ENCODE peak calls at places on chromosome 9, in six cellular contexts. One of them, this sample, is unnamed.

GRCh38 chr9:2229109-2229733 is 214.1 kb downstream of the SMARCA2 start:
- DNase-seq in HCT116: no peak
- DNase-seq in H1: no peak
- DNase-seq in K562: no peak
- DNase-seq in HepG2: no peak
- DNase-seq in GM12878: no peak
- DNase-seq in this sample: no peak

GRCh38 chr9:37034320-37034937 is 361 bp upstream of the PAX5 start:
- DNase-seq in HCT116: no peak
- DNase-seq in H1: no peak
- DNase-seq in K562: no peak
- DNase-seq in HepG2: no peak
- DNase-seq in GM12878: no peak
- DNase-seq in this sample: no peak

GRCh38 chr9:77417570-77417969 is 230.6 kb downstream of the GNA14 start:
- DNase-seq in HCT116: no peak
- DNase-seq in H1: no peak
- DNase-seq in K562: no peak
- DNase-seq in HepG2: no peak
- DNase-seq in GM12878: no peak
- DNase-seq in this sample: no peak

GRCh38 chr9:87445646-87446045 is 52.0 kb upstream of the DAPK1 start:
- DNase-seq in HCT116: peak; percentile 43
- DNase-seq in H1: no peak
- DNase-seq in K562: peak; percentile 51
- DNase-seq in HepG2: no peak
- DNase-seq in GM12878: peak; percentile 44
- DNase-seq in this sample: peak; percentile 16

GRCh38 chr9:129270903-129271431 is 92.9 kb upstream of the IER5L start:
- DNase-seq in HCT116: no peak
- DNase-seq in H1: no peak
- DNase-seq in K562: no peak
- DNase-seq in HepG2: no peak
- DNase-seq in GM12878: peak; percentile 76
- DNase-seq in this sample: no peak

GRCh38 chr9:75238311-75238976 is 150.1 kb downstream of the OSTF1 start:
- DNase-seq in HCT116: peak; percentile 62
- DNase-seq in H1: peak; percentile 33
- DNase-seq in K562: peak; percentile 18
- DNase-seq in HepG2: peak; percentile 64
- DNase-seq in GM12878: peak; percentile 3
- DNase-seq in this sample: peak; percentile 58

GRCh38 chr9:126327016-126327749 is 554 bp downstream of the MVB12B start:
- DNase-seq in HCT116: no peak
- DNase-seq in H1: no peak
- DNase-seq in K562: no peak
- DNase-seq in HepG2: no peak
- DNase-seq in GM12878: no peak
- DNase-seq in this sample: no peak

GRCh38 chr9:117234178-117234577 is 180.7 kb downstream of the ASTN2 start:
- DNase-seq in HCT116: no peak
- DNase-seq in H1: no peak
- DNase-seq in K562: no peak
- DNase-seq in HepG2: no peak
- DNase-seq in GM12878: no peak
- DNase-seq in this sample: no peak

GRCh38 chr9:76181020-76181641 is 213.1 kb downstream of the RFK start:
- DNase-seq in HCT116: peak; percentile 26
- DNase-seq in H1: no peak
- DNase-seq in K562: no peak
- DNase-seq in HepG2: no peak
- DNase-seq in GM12878: no peak
- DNase-seq in this sample: no peak

GRCh38 chr9:89394412-89394811 is 76.1 kb downstream of the SECISBP2 start:
- DNase-seq in HCT116: no peak
- DNase-seq in H1: no peak
- DNase-seq in K562: no peak
- DNase-seq in HepG2: no peak
- DNase-seq in GM12878: no peak
- DNase-seq in this sample: no peak

GRCh38 chr9:129550199-129550839 is 70.6 kb downstream of the C9orf50 start:
- DNase-seq in HCT116: no peak
- DNase-seq in H1: no peak
- DNase-seq in K562: no peak
- DNase-seq in HepG2: no peak
- DNase-seq in GM12878: no peak
- DNase-seq in this sample: no peak

GRCh38 chr9:98427491-98427890 is 172.0 kb upstream of the TBC1D2 start:
- DNase-seq in HCT116: no peak
- DNase-seq in H1: no peak
- DNase-seq in K562: no peak
- DNase-seq in HepG2: no peak
- DNase-seq in GM12878: no peak
- DNase-seq in this sample: no peak

GRCh38 chr9:129863059-129863690 is 27.9 kb downstream of the USP20 start:
- DNase-seq in HCT116: no peak
- DNase-seq in H1: no peak
- DNase-seq in K562: peak; percentile 97
- DNase-seq in HepG2: no peak
- DNase-seq in GM12878: no peak
- DNase-seq in this sample: no peak

GRCh38 chr9:133701981-133702797 is 36.0 kb downstream of the SARDH start:
- DNase-seq in HCT116: no peak
- DNase-seq in H1: no peak
- DNase-seq in K562: no peak
- DNase-seq in HepG2: no peak
- DNase-seq in GM12878: no peak
- DNase-seq in this sample: no peak

GRCh38 chr9:132590318-132591182 is 8.1 kb downstream of the BARHL1 start:
- DNase-seq in HCT116: no peak
- DNase-seq in H1: no peak
- DNase-seq in K562: no peak
- DNase-seq in HepG2: no peak
- DNase-seq in GM12878: no peak
- DNase-seq in this sample: no peak

GRCh38 chr9:115063058-115063850 is 54.7 kb downstream of the TNC start:
- DNase-seq in HCT116: no peak
- DNase-seq in H1: peak; percentile 5
- DNase-seq in K562: no peak
- DNase-seq in HepG2: no peak
- DNase-seq in GM12878: no peak
- DNase-seq in this sample: no peak

GRCh38 chr9:504921-505821 is 290.5 kb downstream of the DOCK8 start:
- DNase-seq in HCT116: no peak
- DNase-seq in H1: no peak
- DNase-seq in K562: peak; percentile 25
- DNase-seq in HepG2: no peak
- DNase-seq in GM12878: no peak
- DNase-seq in this sample: no peak

GRCh38 chr9:129665814-129666511 is 516 bp downstream of the PRRX2 start:
- DNase-seq in HCT116: no peak
- DNase-seq in H1: no peak
- DNase-seq in K562: peak; percentile 11
- DNase-seq in HepG2: no peak
- DNase-seq in GM12878: no peak
- DNase-seq in this sample: no peak

GRCh38 chr9:18638448-18639249 is 164.7 kb downstream of the ADAMTSL1 start:
- DNase-seq in HCT116: no peak
- DNase-seq in H1: no peak
- DNase-seq in K562: no peak
- DNase-seq in HepG2: no peak
- DNase-seq in GM12878: no peak
- DNase-seq in this sample: no peak

GRCh38 chr9:15576350-15577050 is 23.7 kb downstream of the CCDC171 start:
- DNase-seq in HCT116: no peak
- DNase-seq in H1: no peak
- DNase-seq in K562: no peak
- DNase-seq in HepG2: no peak
- DNase-seq in GM12878: no peak
- DNase-seq in this sample: no peak

GRCh38 chr9:109488791-109489492 is 9.2 kb downstream of the PTPN3 start:
- DNase-seq in HCT116: no peak
- DNase-seq in H1: no peak
- DNase-seq in K562: no peak
- DNase-seq in HepG2: no peak
- DNase-seq in GM12878: no peak
- DNase-seq in this sample: no peak

GRCh38 chr9:4965174-4965821 is 19.8 kb upstream of the JAK2 start:
- DNase-seq in HCT116: no peak
- DNase-seq in H1: no peak
- DNase-seq in K562: no peak
- DNase-seq in HepG2: no peak
- DNase-seq in GM12878: no peak
- DNase-seq in this sample: no peak

GRCh38 chr9:2262809-2263510 is 247.8 kb downstream of the SMARCA2 start:
- DNase-seq in HCT116: no peak
- DNase-seq in H1: no peak
- DNase-seq in K562: no peak
- DNase-seq in HepG2: no peak
- DNase-seq in GM12878: no peak
- DNase-seq in this sample: no peak

GRCh38 chr9:90504486-90504885 is 138.1 kb downstream of the DIRAS2 start:
- DNase-seq in HCT116: no peak
- DNase-seq in H1: no peak
- DNase-seq in K562: no peak
- DNase-seq in HepG2: no peak
- DNase-seq in GM12878: peak; percentile 7
- DNase-seq in this sample: no peak

GRCh38 chr9:90099262-90099982 is 494.6 kb downstream of the GADD45G start:
- DNase-seq in HCT116: no peak
- DNase-seq in H1: no peak
- DNase-seq in K562: no peak
- DNase-seq in HepG2: peak; percentile 12
- DNase-seq in GM12878: no peak
- DNase-seq in this sample: no peak

GRCh38 chr9:38066907-38067610 is 2.0 kb downstream of the SHB start:
- DNase-seq in HCT116: no peak
- DNase-seq in H1: no peak
- DNase-seq in K562: peak; percentile 49
- DNase-seq in HepG2: no peak
- DNase-seq in GM12878: no peak
- DNase-seq in this sample: no peak

GRCh38 chr9:125142560-125143376 is 560 bp downstream of the SCAI start:
- DNase-seq in HCT116: no peak
- DNase-seq in H1: no peak
- DNase-seq in K562: no peak
- DNase-seq in HepG2: no peak
- DNase-seq in GM12878: no peak
- DNase-seq in this sample: peak; percentile 16

GRCh38 chr9:29969408-29969807 is 2396.1 kb upstream of the C9orf72 start:
- DNase-seq in HCT116: no peak
- DNase-seq in H1: no peak
- DNase-seq in K562: no peak
- DNase-seq in HepG2: no peak
- DNase-seq in GM12878: no peak
- DNase-seq in this sample: no peak

GRCh38 chr9:97045300-97045699 is 6.4 kb upstream of the CTSV start:
- DNase-seq in HCT116: no peak
- DNase-seq in H1: no peak
- DNase-seq in K562: no peak
- DNase-seq in HepG2: no peak
- DNase-seq in GM12878: no peak
- DNase-seq in this sample: no peak

GRCh38 chr9:136700959-136701664 is 11.3 kb upstream of the DIPK1B start:
- DNase-seq in HCT116: no peak
- DNase-seq in H1: no peak
- DNase-seq in K562: no peak
- DNase-seq in HepG2: no peak
- DNase-seq in GM12878: peak; percentile 43
- DNase-seq in this sample: no peak
- TF ChIP-seq YY1 in HCT116: no peak
- TF ChIP-seq YY1 in H1: no peak
- TF ChIP-seq YY1 in K562: no peak
- TF ChIP-seq YY1 in HepG2: no peak
- TF ChIP-seq YY1 in GM12878: peak; percentile 73
- TF ChIP-seq YY1 in this sample: no peak

DNA sequence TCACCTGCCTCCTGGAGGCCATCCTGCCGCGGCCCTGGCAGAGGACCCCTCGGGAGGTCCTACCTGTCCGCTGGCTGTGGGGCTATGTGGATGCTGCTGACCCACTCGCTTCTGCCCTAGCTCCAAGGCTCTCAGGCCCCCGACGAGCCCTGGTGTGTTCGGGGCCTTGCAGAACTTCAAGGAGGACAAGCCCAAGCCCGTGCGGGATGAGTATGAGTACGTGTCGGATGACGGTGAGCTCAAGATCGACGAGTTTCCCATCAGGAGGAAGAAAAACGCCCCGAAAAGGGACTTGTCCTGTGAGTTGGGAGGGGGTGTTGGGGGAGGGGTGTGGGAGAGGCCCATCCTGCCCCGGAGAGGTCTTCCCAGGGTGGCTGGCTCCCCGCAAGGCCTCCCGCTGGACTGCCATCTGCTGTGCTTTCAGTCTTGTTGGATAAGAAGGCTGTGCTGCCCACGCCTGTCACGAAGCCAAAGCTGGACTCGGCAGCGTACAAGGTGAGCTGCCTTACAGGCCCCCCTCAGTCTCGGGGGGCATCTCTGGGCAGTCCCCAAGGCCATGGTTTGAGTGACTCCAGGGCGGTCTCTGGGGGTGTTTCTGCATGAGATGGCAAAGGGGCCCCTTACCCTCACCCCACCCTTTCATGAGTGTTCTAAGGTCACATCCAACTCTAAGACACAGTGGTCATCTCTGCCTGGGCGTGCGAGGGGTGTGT is 89.3 kb downstream of the PHF2 start:
- DNase-seq in HCT116: no peak
- DNase-seq in H1: no peak
- DNase-seq in K562: no peak
- DNase-seq in HepG2: no peak
- DNase-seq in GM12878: no peak
- DNase-seq in this sample: no peak
- TF ChIP-seq ZNF274 in HCT116: no peak
- TF ChIP-seq ZNF274 in H1: no peak
- TF ChIP-seq ZNF274 in K562: no peak
- TF ChIP-seq ZNF274 in HepG2: no peak
- TF ChIP-seq ZNF274 in GM12878: no peak
- TF ChIP-seq ZNF274 in this sample: no peak

GRCh38 chr9:35905912-35906679 is at the start of gene HRCT1:
- DNase-seq in HCT116: peak; percentile 74
- DNase-seq in H1: no peak
- DNase-seq in K562: no peak
- DNase-seq in HepG2: peak; percentile 77
- DNase-seq in GM12878: no peak
- DNase-seq in this sample: no peak
- H3K4me1 ChIP-seq in HCT116: peaks cover 73% of the 10 kb centered on the region
- H3K4me1 ChIP-seq in H1: peaks cover 33% of the 10 kb centered on the region
- H3K4me1 ChIP-seq in K562: no peaks in the 10 kb centered on the region
- H3K4me1 ChIP-seq in HepG2: peaks cover 69% of the 10 kb centered on the region
- H3K4me1 ChIP-seq in GM12878: no peaks in the 10 kb centered on the region
- H3K4me1 ChIP-seq in this sample: peaks cover 44% of the 10 kb centered on the region

DNA sequence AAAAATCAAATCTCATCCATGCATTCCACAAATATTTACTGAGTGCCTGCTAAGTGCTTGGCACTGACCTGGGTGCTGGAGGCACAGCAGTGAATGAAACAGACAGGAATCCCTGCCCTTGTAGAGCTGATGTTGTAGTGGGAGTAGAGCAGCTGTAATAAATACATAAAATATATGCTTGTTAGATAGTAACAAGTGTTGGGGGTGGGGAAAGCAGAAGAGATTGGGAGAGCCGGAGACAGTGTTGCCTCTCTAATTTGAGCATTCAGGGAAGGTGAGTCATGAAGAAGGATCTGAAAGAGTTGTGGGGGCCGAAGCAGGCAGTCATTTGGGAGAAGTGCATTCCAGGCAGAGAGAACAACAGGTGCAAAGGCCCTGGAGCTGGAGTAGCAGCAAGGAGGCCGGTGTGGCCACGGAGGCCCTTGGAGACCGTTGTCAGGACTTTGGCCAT is 97.9 kb downstream of the ZNF618 start:
- DNase-seq in HCT116: no peak
- DNase-seq in H1: no peak
- DNase-seq in K562: no peak
- DNase-seq in HepG2: no peak
- DNase-seq in GM12878: no peak
- DNase-seq in this sample: no peak
- TF ChIP-seq YY1 in HCT116: no peak
- TF ChIP-seq YY1 in H1: no peak
- TF ChIP-seq YY1 in K562: no peak
- TF ChIP-seq YY1 in HepG2: no peak
- TF ChIP-seq YY1 in GM12878: no peak
- TF ChIP-seq YY1 in this sample: no peak

This sample was measured in NT2/D1.